ENCODE peak calls at places on chromosomes 12 and 14, in nine cellular contexts. H is pancreas, J is body of pancreas, Y is HFFc6, K is Peyer's patch, G is Calu3, T is type B pancreatic cell, L is GM12865, B is endothelial cell. A is an unnamed sample.

GRCh38 chr12:76374395-76375020 is 26.3 kb upstream of the BBS10 start:
- DNase-seq in H (no peak), L (no peak), J (no peak), K (no peak), G (peak), B (no peak), T (no peak), Y (peak), A (no peak)

GRCh38 chr12:29113101-29113500 is 36.0 kb upstream of the FAR2 start:
- DNase-seq in J (no peak), T (no peak), L (no peak), Y (no peak), B (no peak), K (no peak), H (no peak), G (no peak), A (no peak)

GRCh38 chr14:60003991-60004390 is 84.0 kb downstream of the LRRC9 start:
- DNase-seq in J (peak), H (no peak), L (no peak), K (no peak), T (no peak), G (no peak), Y (no peak), B (no peak), A (no peak)

GRCh38 chr12:109182041-109182839 is 65.9 kb downstream of the ACACB start:
- DNase-seq in J (no peak), K (no peak), T (no peak), L (no peak), H (no peak), Y (no peak), B (no peak), G (no peak), A (no peak)

GRCh38 chr14:66495214-66496098 is 9.3 kb downstream of the CCDC196 start:
- DNase-seq in K (no peak), Y (peak), J (peak), B (peak), H (peak), L (peak), G (peak), T (no peak), A (no peak)

GRCh38 chr12:57389033-57389432 is 41.8 kb downstream of the R3HDM2 start:
- DNase-seq in H (no peak), L (no peak), T (no peak), Y (peak), G (no peak), J (no peak), B (no peak), K (no peak), A (no peak)

GRCh38 chr12:32273712-32274111 is 125.6 kb upstream of the FGD4 start:
- DNase-seq in L (peak), Y (no peak), B (peak), T (no peak), K (no peak), J (no peak), G (no peak), H (no peak), A (no peak)

GRCh38 chr14:55019968-55020554 is 6.8 kb downstream of the WDHD1 start:
- DNase-seq in B (no peak), Y (peak), J (no peak), H (no peak), K (no peak), G (no peak), T (no peak), L (no peak), A (no peak)

GRCh38 chr14:53108292-53108937 is 44.7 kb downstream of the DDHD1 start:
- DNase-seq in J (no peak), T (no peak), K (no peak), B (no peak), Y (no peak), G (no peak), L (peak), H (no peak), A (no peak)

GRCh38 chr12:102950107-102950949 is 7.1 kb upstream of the ASCL1 start:
- DNase-seq in K (no peak), J (no peak), H (no peak), B (peak), G (no peak), L (peak), Y (no peak), T (no peak), A (no peak)

GRCh38 chr14:68860771-68861170 is 67.9 kb upstream of the ZFP36L1 start:
- DNase-seq in K (no peak), J (no peak), G (no peak), Y (no peak), L (no peak), T (no peak), H (no peak), B (no peak), A (no peak)

GRCh38 chr12:45165284-45165683 is 50.6 kb upstream of the ANO6 start:
- DNase-seq in K (no peak), G (no peak), B (no peak), L (no peak), H (no peak), T (no peak), J (no peak), Y (no peak), A (no peak)

GRCh38 chr12:45336762-45337596 is 121.1 kb downstream of the ANO6 start:
- DNase-seq in H (no peak), T (no peak), K (no peak), J (no peak), B (no peak), L (no peak), Y (peak), G (no peak), A (no peak)

GRCh38 chr12:12319501-12320322 is 30.3 kb downstream of the MANSC1 start:
- DNase-seq in L (no peak), J (no peak), Y (no peak), H (no peak), K (no peak), T (no peak), B (no peak), G (no peak), A (no peak)

GRCh38 chr14:62168564-62169155 is 406.4 kb downstream of the SNAPC1 start:
- DNase-seq in Y (no peak), H (no peak), K (no peak), G (no peak), J (no peak), L (no peak), B (no peak), T (no peak), A (no peak)

GRCh38 chr12:40999212-40999611 is 188.9 kb upstream of the PDZRN4 start:
- DNase-seq in K (no peak), Y (no peak), B (no peak), H (no peak), T (no peak), G (no peak), J (no peak), L (no peak), A (no peak)

GRCh38 chr14:75486317-75486716 is 36.0 kb upstream of the BATF start:
- DNase-seq in T (no peak), Y (no peak), K (no peak), H (no peak), J (no peak), G (no peak), L (no peak), B (no peak), A (no peak)

GRCh38 chr14:103499709-103500108 is 22.9 kb downstream of the CKB start:
- DNase-seq in H (no peak), T (no peak), G (no peak), B (no peak), Y (no peak), K (no peak), L (no peak), J (no peak), A (no peak)

GRCh38 chr14:98741523-98741922 is 530.5 kb downstream of the BCL11B start:
- DNase-seq in Y (no peak), J (no peak), H (no peak), T (no peak), L (no peak), B (no peak), G (no peak), K (no peak), A (no peak)

GRCh38 chr12:25301798-25302197 is 51.1 kb upstream of the KRAS start:
- DNase-seq in J (no peak), H (no peak), Y (no peak), B (no peak), L (no peak), K (no peak), G (no peak), T (no peak), A (no peak)

GRCh38 chr14:82309199-82309598 is 775.5 kb upstream of the SEL1L start:
- DNase-seq in J (no peak), L (no peak), B (no peak), G (no peak), Y (no peak), K (no peak), T (no peak), H (no peak), A (no peak)

GRCh38 chr12:65675141-65675621 is 149.1 kb upstream of the HMGA2 start:
- DNase-seq in G (no peak), T (no peak), L (peak), Y (no peak), H (no peak), J (no peak), B (no peak), K (no peak), A (no peak)

GRCh38 chr12:43098078-43098477 is 453.9 kb downstream of the ADAMTS20 start:
- DNase-seq in J (no peak), L (no peak), K (no peak), H (no peak), T (no peak), B (no peak), G (no peak), Y (no peak), A (no peak)

GRCh38 chr12:121990692-121991603 is 30.7 kb upstream of the BCL7A start:
- DNase-seq in T (no peak), Y (peak), B (no peak), H (no peak), K (no peak), L (peak), J (no peak), G (no peak), A (no peak)

GRCh38 chr14:32028599-32028998 is 48.5 kb upstream of the ARHGAP5 start:
- DNase-seq in B (no peak), L (peak), H (no peak), K (no peak), G (peak), J (no peak), Y (no peak), T (no peak), A (no peak)

GRCh38 chr14:106845286-106846087 is 1319.1 kb downstream of the TMEM121 start:
- DNase-seq in G (peak), H (peak), T (no peak), Y (no peak), J (peak), K (peak), L (peak), B (no peak), A (no peak)

GRCh38 chr12:81231574-81232368 is 153.9 kb downstream of the ACSS3 start:
- DNase-seq in T (no peak), J (no peak), H (no peak), G (no peak), Y (no peak), B (no peak), L (peak), K (no peak), A (no peak)

GRCh38 chr12:102351326-102351725 is 129.0 kb downstream of the IGF1 start:
- DNase-seq in J (no peak), T (no peak), G (no peak), L (no peak), B (no peak), Y (no peak), H (no peak), K (no peak), A (no peak)

GRCh38 chr12:86513206-86513605 is 257.0 kb upstream of the MGAT4C start:
- DNase-seq in G (no peak), B (no peak), T (no peak), H (no peak), J (no peak), K (no peak), L (no peak), Y (no peak), A (no peak)

GRCh38 chr14:68695871-68696665 is 96.8 kb downstream of the ZFP36L1 start:
- DNase-seq in B (no peak), T (no peak), H (no peak), G (no peak), Y (no peak), J (no peak), K (no peak), L (no peak), A (peak)

GRCh38 chr12:47190271-47190750 is 110.6 kb upstream of the AMIGO2 start:
- DNase-seq in G (peak), L (peak), Y (peak), K (no peak), H (no peak), T (no peak), B (no peak), J (no peak), A (no peak)

DNA sequence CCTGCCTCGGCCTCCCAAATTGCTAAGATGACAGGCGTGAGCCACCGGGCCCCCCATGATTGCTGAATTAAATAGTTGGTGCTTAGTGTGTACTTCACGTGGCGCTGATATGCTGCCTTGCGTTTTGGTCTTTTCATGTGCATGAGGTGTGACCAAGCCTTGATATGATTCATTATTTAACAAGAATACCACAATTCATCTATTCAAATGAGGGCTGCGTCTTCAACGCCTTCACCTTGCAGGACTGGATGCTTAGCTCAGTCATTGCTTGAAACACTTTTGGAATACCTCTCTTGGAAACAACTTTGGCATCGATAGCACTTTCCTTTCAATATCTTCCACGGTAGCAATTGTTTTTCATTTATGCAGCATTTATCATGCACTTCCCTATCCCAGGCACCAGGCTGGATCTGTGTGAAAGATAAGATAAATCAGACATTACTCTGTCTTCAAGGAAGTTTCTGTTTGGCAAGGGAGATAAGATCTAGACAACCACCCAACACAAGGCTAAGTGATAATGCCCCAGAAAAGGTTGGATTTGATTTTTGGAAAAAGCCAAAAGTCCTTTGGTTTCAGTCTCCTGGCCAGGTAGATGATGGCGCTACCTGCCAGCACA is 1.3 kb upstream of the TEAD4 start:
- DNase-seq in B (no peak), Y (peak), K (no peak), J (no peak), G (no peak), H (no peak), T (no peak), L (no peak), A (no peak)
- TF ChIP-seq CTCF in B (no peak), Y (peak), K (peak), J (no peak), G (no peak), H (no peak), T (peak), L (no peak), A (no peak)

GRCh38 chr12:3964404-3964803 is 91.2 kb upstream of the PARP11 start:
- DNase-seq in T (no peak), B (peak), K (no peak), H (no peak), G (no peak), J (peak), L (peak), Y (no peak), A (no peak)
- TF ChIP-seq CTCF in T (peak), B (no peak), K (no peak), H (no peak), G (no peak), J (no peak), L (peak), Y (peak), A (peak)

GRCh38 chr12:26861690-26862089 is 28.7 kb upstream of the ITPR2 start:
- DNase-seq in K (no peak), G (no peak), L (no peak), B (no peak), T (no peak), Y (no peak), H (no peak), J (no peak), A (no peak)

GRCh38 chr12:26857465-26858176 is 24.6 kb upstream of the ITPR2 start:
- DNase-seq in B (no peak), Y (no peak), T (no peak), J (peak), K (no peak), G (no peak), L (no peak), H (no peak), A (no peak)

GRCh38 chr12:26867084-26867483 is 34.1 kb upstream of the ITPR2 start:
- DNase-seq in K (no peak), L (peak), T (no peak), J (no peak), Y (no peak), B (no peak), G (no peak), H (no peak), A (no peak)

GRCh38 chr12:26868505-26869494 is 35.8 kb upstream of the ITPR2 start:
- DNase-seq in G (no peak), T (no peak), J (no peak), H (no peak), B (no peak), K (no peak), L (no peak), Y (no peak), A (no peak)

GRCh38 chr12:26863515-26863914 is 30.5 kb upstream of the ITPR2 start:
- DNase-seq in J (no peak), B (no peak), Y (no peak), T (no peak), H (no peak), G (peak), K (no peak), L (peak), A (no peak)
- TF ChIP-seq CTCF in J (no peak), B (no peak), Y (peak), T (peak), H (no peak), G (peak), K (peak), L (peak), A (peak)

GRCh38 chr12:54022960-54023884 is 5.0 kb upstream of the HOXC6 start:
- DNase-seq in B (no peak), L (no peak), J (no peak), Y (no peak), T (no peak), K (no peak), H (no peak), G (no peak), A (no peak)

GRCh38 chr12:54021006-54021405 is 7.2 kb upstream of the HOXC6 start:
- DNase-seq in H (no peak), B (no peak), J (no peak), T (no peak), Y (no peak), K (no peak), G (no peak), L (no peak), A (no peak)

GRCh38 chr12:54019924-54020586 is 8.2 kb upstream of the HOXC6 start:
- DNase-seq in T (no peak), B (no peak), K (no peak), H (no peak), L (no peak), J (no peak), Y (no peak), G (no peak), A (no peak)

GRCh38 chr12:54020587-54020969 is 7.7 kb upstream of the HOXC6 start:
- DNase-seq in L (no peak), H (no peak), J (no peak), B (no peak), K (no peak), T (no peak), G (no peak), Y (no peak), A (no peak)

DNA sequence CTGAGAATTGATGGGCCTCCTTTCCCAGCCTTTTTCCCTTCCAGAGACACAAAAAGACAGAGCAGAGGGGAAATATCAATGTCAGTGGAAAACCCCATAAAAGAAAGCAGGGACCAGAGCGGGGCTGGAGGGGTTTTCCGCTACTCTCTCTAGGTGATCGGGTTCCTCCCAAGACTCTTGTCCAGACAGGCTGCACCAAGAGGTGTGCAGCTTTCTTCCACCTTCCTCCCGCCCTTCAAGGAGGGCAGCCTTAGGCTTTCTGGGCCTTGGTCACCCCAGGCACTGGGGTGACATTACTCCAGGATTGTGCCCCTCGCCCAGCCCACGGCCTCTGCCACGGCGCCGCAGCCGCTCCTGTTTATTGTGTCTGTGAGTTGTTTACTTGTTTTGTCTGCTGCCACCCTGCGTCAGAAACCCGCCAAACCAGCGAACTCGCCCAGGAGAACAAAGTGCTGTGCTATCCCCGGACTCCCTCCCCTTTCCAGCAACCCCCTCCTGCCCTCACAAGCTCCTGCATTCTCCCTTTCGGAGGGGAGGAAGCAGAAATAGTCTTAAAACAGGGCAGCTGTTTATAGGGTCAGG is 6.7 kb upstream of the HOXC6 start:
- DNase-seq in B (peak), G (peak), H (no peak), L (peak), Y (no peak), J (no peak), T (no peak), K (no peak), A (no peak)
- TF ChIP-seq CTCF in B (no peak), G (no peak), H (no peak), L (peak), Y (no peak), J (no peak), T (peak), K (no peak), A (peak)

DNA sequence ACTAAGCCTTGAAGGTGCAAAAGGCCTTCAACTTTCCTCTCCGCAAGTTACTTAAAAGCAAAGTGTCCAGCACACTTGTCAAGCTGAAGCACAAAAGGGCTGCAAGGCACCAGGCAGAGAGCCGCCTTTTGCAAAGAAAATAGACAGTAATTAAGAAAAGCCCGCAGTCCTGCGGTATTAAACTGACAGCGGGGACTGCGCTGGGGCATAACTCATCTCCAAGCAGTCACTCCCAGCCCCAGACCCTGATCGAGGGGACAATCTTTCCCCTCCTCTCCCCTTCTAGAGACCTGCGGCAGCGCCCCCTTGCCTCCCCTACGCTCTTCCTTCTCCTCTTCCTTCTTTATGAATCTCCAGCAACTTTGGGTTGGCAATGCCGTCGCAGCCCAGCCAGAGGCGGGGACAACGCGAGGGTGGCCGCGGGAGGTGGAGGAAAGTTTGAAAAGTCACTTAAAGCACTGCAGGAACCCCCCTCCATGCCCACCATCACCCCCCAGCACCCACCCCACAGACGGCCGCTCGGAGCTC is 200.9 kb upstream of the CAND1 start:
- DNase-seq in B (peak), H (no peak), Y (no peak), T (no peak), G (peak), J (no peak), L (no peak), K (peak), A (no peak)
- TF ChIP-seq CTCF in B (no peak), H (no peak), Y (no peak), T (peak), G (no peak), J (no peak), L (no peak), K (no peak), A (peak)